ENCODE peak calls at places on chromosome 17, in four cellular contexts. I is lower leg skin, H is aorta, V is Calu3. C is an unnamed sample.

GRCh38 chr17:27294689-27295630 is 1.0 kb downstream of the WSB1 start:
- DNase-seq in I (peak; percentile 88), H (no peak), V (peak; percentile 41), C (peak; percentile 86)

GRCh38 chr17:8118769-8119574 is 658 bp upstream of the ALOXE3 start:
- DNase-seq in I (peak; percentile 98), H (peak; percentile 96), V (peak; percentile 85), C (peak; percentile 96)

GRCh38 chr17:63647065-63647725 is 25.0 kb downstream of the MAP3K3 start:
- DNase-seq in I (no peak), H (no peak), V (peak; percentile 15), C (no peak)

GRCh38 chr17:77131919-77132318 is 8.8 kb upstream of the SEC14L1 start:
- DNase-seq in I (no peak), H (no peak), V (no peak), C (peak; percentile 79)

GRCh38 chr17:61410100-61410551 is 10.5 kb downstream of the TBX2 start:
- DNase-seq in I (peak; percentile 85), H (peak; percentile 74), V (no peak), C (peak; percentile 14)

GRCh38 chr17:4032738-4033137 is 68.5 kb upstream of the ATP2A3 start:
- DNase-seq in I (no peak), H (no peak), V (no peak), C (no peak)

GRCh38 chr17:13601317-13601775 is 383 bp downstream of the HS3ST3A1 start:
- DNase-seq in I (no peak), H (no peak), V (no peak), C (no peak)

GRCh38 chr17:56597495-56597990 is 4.0 kb downstream of the NOG start:
- DNase-seq in I (peak; percentile 83), H (peak; percentile 79), V (peak; percentile 4), C (no peak)

GRCh38 chr17:38464723-38465419 is 36.6 kb downstream of the ARHGAP23 start:
- DNase-seq in I (peak; percentile 97), H (peak; percentile 96), V (peak; percentile 94), C (peak; percentile 52)

GRCh38 chr17:78933959-78934568 is 8.9 kb upstream of the TIMP2 start:
- DNase-seq in I (peak; percentile 99), H (peak; percentile 99), V (peak; percentile 89), C (peak; percentile 99)

GRCh38 chr17:29084476-29085148 is 41.7 kb downstream of the PIPOX start:
- DNase-seq in I (no peak), H (no peak), V (no peak), C (peak; percentile 61)

GRCh38 chr17:61331886-61332285 is 67.8 kb upstream of the TBX2 start:
- DNase-seq in I (no peak), H (no peak), V (no peak), C (no peak)

GRCh38 chr17:38705803-38706624 is 941 bp downstream of the MLLT6 start:
- DNase-seq in I (peak; percentile 93), H (peak; percentile 87), V (peak; percentile 80), C (peak; percentile 53)

GRCh38 chr17:77901476-77901875 is 57.0 kb upstream of the TNRC6C start:
- DNase-seq in I (peak; percentile 42), H (peak; percentile 51), V (no peak), C (no peak)

GRCh38 chr17:41910701-41911391 is 7.9 kb downstream of the ACLY start:
- DNase-seq in I (no peak), H (no peak), V (no peak), C (no peak)

GRCh38 chr17:12024332-12024731 is 3.7 kb downstream of the MAP2K4 start:
- DNase-seq in I (no peak), H (no peak), V (no peak), C (no peak)

GRCh38 chr17:14211246-14211645 is 25.4 kb downstream of the CDRT15 start:
- DNase-seq in I (no peak), H (no peak), V (no peak), C (no peak)

GRCh38 chr17:79698086-79698690 is 32.6 kb upstream of the ENPP7 start:
- DNase-seq in I (no peak), H (no peak), V (no peak), C (no peak)

GRCh38 chr17:46212634-46213435 is 19.6 kb upstream of the KANSL1 start:
- DNase-seq in I (no peak), H (no peak), V (peak; percentile 83), C (peak; percentile 80)

GRCh38 chr17:77460514-77461046 is 319.8 kb downstream of the SEC14L1 start:
- DNase-seq in I (no peak), H (no peak), V (no peak), C (no peak)

GRCh38 chr17:43645765-43646481 is 15.8 kb downstream of the MEOX1 start:
- DNase-seq in I (peak; percentile 96), H (peak; percentile 92), V (peak; percentile 24), C (peak; percentile 44)

GRCh38 chr17:78723001-78723796 is 58.9 kb downstream of the CYTH1 start:
- DNase-seq in I (peak; percentile 83), H (peak; percentile 81), V (no peak), C (no peak)

GRCh38 chr17:8785547-8786412 is 13.4 kb downstream of the MFSD6L start:
- DNase-seq in I (peak; percentile 96), H (peak; percentile 96), V (peak; percentile 68), C (peak; percentile 71)

GRCh38 chr17:65243838-65244237 is 106.7 kb downstream of the RGS9 start:
- DNase-seq in I (peak; percentile 79), H (no peak), V (peak; percentile 34), C (no peak)

GRCh38 chr17:70121136-70121535 is 46.1 kb downstream of the KCNJ16 start:
- DNase-seq in I (no peak), H (no peak), V (no peak), C (no peak)

GRCh38 chr17:65684631-65685030 is 123.2 kb upstream of the AXIN2 start:
- DNase-seq in I (no peak), H (no peak), V (no peak), C (no peak)

GRCh38 chr17:38672788-38673713 is 1.7 kb downstream of the EPOP start:
- DNase-seq in I (no peak), H (no peak), V (no peak), C (no peak)

C was measured in body of pancreas.